ENCODE peak calls at places on chromosomes 16 and 17, in nine cellular contexts. H is psoas muscle, N is esophagus squamous epithelium, O is heart right ventricle, B is transverse colon, Y is lower lobe of right lung, T is endodermal cell, R is ascending aorta, W is uterus. U is an unnamed sample. For H3K4me1, H3K36me3 and H3K27me3, the result is how much of the 10 kb centered on the place peaks cover.

GRCh38 chr17:68184816-68185436 is 62.9 kb upstream of the AMZ2 start:
- DNase-seq in H (no peak), N (no peak), O (no peak), B (no peak), Y (no peak), T (peak), R (peak), W (no peak), U (no peak)

GRCh38 chr16:71726491-71727319 is 2.2 kb upstream of the PHLPP2 start:
- DNase-seq in H (no peak), N (no peak), O (no peak), B (no peak), Y (no peak), T (no peak), R (no peak), W (no peak), U (no peak)

GRCh38 chr16:46850619-46851555 is 19.9 kb upstream of the C16orf87 start:
- DNase-seq in H (no peak), N (no peak), O (no peak), B (peak), Y (no peak), T (no peak), R (no peak), W (no peak), U (no peak)

GRCh38 chr16:89749637-89750036 is 28.3 kb downstream of the ZNF276 start:
- DNase-seq in H (no peak), N (no peak), O (peak), B (peak), Y (peak), T (no peak), R (no peak), W (no peak), U (no peak)

GRCh38 chr17:17156511-17156910 is 49.6 kb downstream of the PLD6 start:
- DNase-seq in H (no peak), N (no peak), O (no peak), B (no peak), Y (no peak), T (no peak), R (no peak), W (no peak), U (no peak)

GRCh38 chr17:32331243-32332040 is 10.5 kb downstream of the C17orf75 start:
- DNase-seq in H (no peak), N (no peak), O (no peak), B (no peak), Y (no peak), T (no peak), R (no peak), W (no peak), U (no peak)

GRCh38 chr17:2347805-2348685 is 10.7 kb downstream of the SGSM2 start:
- DNase-seq in H (peak), N (no peak), O (no peak), B (peak), Y (peak), T (peak), R (no peak), W (no peak), U (no peak)

GRCh38 chr17:37714897-37715296 is 30.0 kb downstream of the HNF1B start:
- DNase-seq in H (no peak), N (no peak), O (no peak), B (no peak), Y (no peak), T (no peak), R (no peak), W (no peak), U (no peak)

GRCh38 chr16:75477680-75478473 is 13.4 kb upstream of the TMEM170A start:
- DNase-seq in H (no peak), N (no peak), O (no peak), B (no peak), Y (no peak), T (no peak), R (no peak), W (no peak), U (no peak)

GRCh38 chr17:72358465-72358864 is 237.6 kb downstream of the SOX9 start:
- DNase-seq in H (no peak), N (no peak), O (no peak), B (no peak), Y (no peak), T (no peak), R (no peak), W (no peak), U (no peak)

GRCh38 chr16:61887903-61888302 is 148.3 kb downstream of the CDH8 start:
- DNase-seq in H (no peak), N (no peak), O (peak), B (no peak), Y (no peak), T (peak), R (no peak), W (no peak), U (no peak)

GRCh38 chr17:60158751-60159478 is 9.1 kb downstream of the CA4 start:
- DNase-seq in H (no peak), N (no peak), O (no peak), B (no peak), Y (peak), T (peak), R (no peak), W (no peak), U (no peak)

GRCh38 chr16:371729-372521 is 1.6 kb upstream of the MRPL28 start:
- DNase-seq in H (no peak), N (no peak), O (no peak), B (no peak), Y (no peak), T (no peak), R (no peak), W (no peak), U (no peak)

GRCh38 chr17:18157354-18157985 is 26.2 kb upstream of the ALKBH5 start:
- DNase-seq in H (no peak), N (no peak), O (no peak), B (no peak), Y (no peak), T (no peak), R (no peak), W (no peak), U (no peak)

GRCh38 chr17:64036198-64036922 is 15.9 kb upstream of the ICAM2 start:
- DNase-seq in H (no peak), N (no peak), O (no peak), B (no peak), Y (no peak), T (peak), R (peak), W (no peak), U (no peak)

DNA sequence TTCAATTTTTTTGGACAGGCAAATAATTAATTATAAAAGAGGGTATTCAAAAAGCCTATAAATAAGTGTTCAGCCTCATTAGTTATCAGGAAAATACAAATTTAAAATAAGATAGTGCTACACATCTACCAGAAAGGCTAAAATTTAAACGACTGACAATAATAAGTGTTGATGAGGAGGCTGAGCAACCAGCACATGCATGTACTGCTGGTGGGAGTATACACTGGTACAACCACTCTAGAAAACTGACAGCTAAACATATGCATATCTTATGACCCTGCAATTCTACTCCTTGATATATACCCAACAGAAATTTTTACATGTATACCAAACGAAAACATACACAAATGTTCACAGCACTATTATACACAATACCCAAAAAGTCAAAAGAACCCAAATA is 27.1 kb downstream of the XPO6 start:
- DNase-seq in H (no peak), N (no peak), O (no peak), B (no peak), Y (no peak), T (no peak), R (no peak), W (no peak), U (no peak)
- H3K4me1 ChIP-seq in H (under half), N (half or more), O (half or more), B (under half), Y (half or more), T (under half), R (under half), W (under half), U (under half)

DNA sequence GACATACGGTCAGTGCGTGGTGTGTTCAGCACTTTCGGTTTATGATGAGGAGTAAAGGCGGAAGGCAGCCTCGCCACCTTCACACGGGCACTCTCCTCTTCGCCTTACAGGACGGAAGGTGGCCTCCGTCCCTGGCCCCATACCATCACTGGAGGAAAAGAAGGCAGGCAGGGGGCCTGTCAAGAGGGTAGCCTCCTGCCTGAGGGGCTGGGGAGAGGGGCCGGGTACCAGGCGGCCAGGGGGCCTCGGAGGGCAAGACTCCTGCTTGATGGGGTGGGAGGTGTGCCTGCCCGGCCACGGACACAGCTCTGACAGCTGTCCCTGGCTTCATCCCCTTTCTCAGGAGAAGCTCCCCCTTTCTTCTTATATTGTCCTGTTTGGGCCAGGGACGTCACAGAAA is 15.6 kb upstream of the SLC38A8 start:
- DNase-seq in H (no peak), N (no peak), O (no peak), B (no peak), Y (no peak), T (no peak), R (no peak), W (no peak), U (no peak)
- H3K36me3 ChIP-seq in H (under half), N (half or more), O (under half), B (under half), Y (half or more), T (half or more), R (half or more), W (under half), U (half or more)

GRCh38 chr17:39629494-39629880 is 2.7 kb downstream of the PPP1R1B start:
- DNase-seq in H (no peak), N (no peak), O (no peak), B (peak), Y (no peak), T (no peak), R (no peak), W (no peak), U (no peak)
- H3K27me3 ChIP-seq in H (under half), N (half or more), O (under half), B (under half), Y (under half), T (under half), R (under half), W (under half), U (under half)

GRCh38 chr17:41494524-41494923 is 4.8 kb upstream of the KRT36 start:
- DNase-seq in H (no peak), N (no peak), O (no peak), B (no peak), Y (peak), T (no peak), R (no peak), W (no peak), U (no peak)
- H3K4me1 ChIP-seq in H (under half), N (half or more), O (under half), B (under half), Y (under half), T (under half), R (under half), W (under half), U (under half)

GRCh38 chr16:87960851-87961250 is 9.6 kb downstream of the BANP start:
- DNase-seq in H (no peak), N (no peak), O (no peak), B (no peak), Y (no peak), T (peak), R (no peak), W (no peak), U (no peak)

GRCh38 chr16:87957296-87958069 is 6.2 kb downstream of the BANP start:
- DNase-seq in H (no peak), N (no peak), O (no peak), B (no peak), Y (no peak), T (peak), R (no peak), W (no peak), U (no peak)

GRCh38 chr16:87956771-87957279 is 5.6 kb downstream of the BANP start:
- DNase-seq in H (no peak), N (no peak), O (no peak), B (no peak), Y (no peak), T (peak), R (no peak), W (no peak), U (no peak)

GRCh38 chr16:87959391-87959968 is 8.2 kb downstream of the BANP start:
- DNase-seq in H (no peak), N (no peak), O (no peak), B (no peak), Y (no peak), T (peak), R (no peak), W (no peak), U (no peak)

DNA sequence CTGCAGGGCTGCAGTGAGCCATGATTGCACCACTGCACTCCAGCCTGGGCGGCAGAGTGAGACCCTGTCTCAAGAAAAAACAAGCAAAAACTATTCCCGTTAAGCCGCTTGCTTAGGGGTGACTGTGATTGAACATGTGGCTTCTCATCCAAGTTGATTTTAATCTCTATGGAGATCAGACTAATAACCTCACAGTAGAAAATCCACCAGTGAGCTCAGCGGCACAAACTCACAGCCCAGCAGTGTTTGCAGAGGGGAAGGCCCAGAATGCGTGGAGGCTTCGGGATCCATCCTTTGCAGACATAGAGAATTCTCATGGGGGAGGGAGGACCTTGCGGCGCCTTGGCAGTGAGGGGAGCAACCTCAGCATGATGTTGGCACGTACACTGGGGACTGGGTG is 7.4 kb downstream of the BANP start:
- DNase-seq in H (no peak), N (no peak), O (no peak), B (no peak), Y (no peak), T (peak), R (no peak), W (no peak), U (no peak)
- H3K36me3 ChIP-seq in H (under half), N (under half), O (under half), B (under half), Y (under half), T (under half), R (under half), W (under half), U (under half)

GRCh38 chr17:48639982-48640857 is 14.1 kb upstream of the HOXB9 start:
- DNase-seq in H (no peak), N (no peak), O (no peak), B (no peak), Y (no peak), T (peak), R (no peak), W (no peak), U (no peak)

GRCh38 chr17:48636177-48637018 is 10.2 kb upstream of the HOXB9 start:
- DNase-seq in H (peak), N (no peak), O (no peak), B (peak), Y (peak), T (peak), R (peak), W (peak), U (no peak)

GRCh38 chr17:48639136-48639535 is 13.0 kb upstream of the HOXB9 start:
- DNase-seq in H (no peak), N (no peak), O (no peak), B (peak), Y (no peak), T (peak), R (no peak), W (no peak), U (no peak)

GRCh38 chr17:48634446-48635208 is 8.5 kb upstream of the HOXB9 start:
- DNase-seq in H (no peak), N (no peak), O (no peak), B (peak), Y (no peak), T (peak), R (no peak), W (no peak), U (no peak)

GRCh38 chr17:48637323-48638260 is 11.4 kb upstream of the HOXB9 start:
- DNase-seq in H (no peak), N (no peak), O (no peak), B (no peak), Y (no peak), T (peak), R (no peak), W (no peak), U (no peak)
- H3K27me3 ChIP-seq in H (under half), N (half or more), O (half or more), B (half or more), Y (half or more), T (half or more), R (under half), W (half or more), U (under half)

DNA sequence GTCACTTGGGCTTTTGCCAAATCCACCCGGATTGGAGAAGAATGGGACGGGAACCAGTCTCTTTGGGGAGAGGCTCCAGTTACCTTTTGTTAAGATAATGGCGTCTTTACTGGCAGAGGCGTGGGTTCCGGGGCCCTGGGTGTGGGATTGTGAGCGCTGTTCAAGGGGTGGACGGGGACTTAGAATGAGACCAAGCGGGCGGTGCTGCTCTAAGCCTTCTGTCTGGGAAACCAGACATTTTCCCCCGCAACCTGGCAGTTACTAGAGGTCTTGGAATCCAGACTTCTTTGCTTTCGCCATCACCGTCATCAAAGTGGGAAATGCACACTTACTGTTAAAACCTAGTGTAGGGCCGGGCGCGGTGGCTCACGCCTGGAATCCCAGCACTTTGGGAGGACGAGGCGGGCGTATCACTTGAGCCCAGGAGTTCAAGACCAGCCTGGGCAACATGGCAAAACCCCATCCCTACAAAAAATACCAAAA is 706 bp downstream of the TEN1 start:
- DNase-seq in H (no peak), N (no peak), O (no peak), B (no peak), Y (no peak), T (no peak), R (peak), W (no peak), U (no peak)
- H3K4me1 ChIP-seq in H (under half), N (half or more), O (half or more), B (under half), Y (half or more), T (under half), R (under half), W (under half), U (under half)

DNA sequence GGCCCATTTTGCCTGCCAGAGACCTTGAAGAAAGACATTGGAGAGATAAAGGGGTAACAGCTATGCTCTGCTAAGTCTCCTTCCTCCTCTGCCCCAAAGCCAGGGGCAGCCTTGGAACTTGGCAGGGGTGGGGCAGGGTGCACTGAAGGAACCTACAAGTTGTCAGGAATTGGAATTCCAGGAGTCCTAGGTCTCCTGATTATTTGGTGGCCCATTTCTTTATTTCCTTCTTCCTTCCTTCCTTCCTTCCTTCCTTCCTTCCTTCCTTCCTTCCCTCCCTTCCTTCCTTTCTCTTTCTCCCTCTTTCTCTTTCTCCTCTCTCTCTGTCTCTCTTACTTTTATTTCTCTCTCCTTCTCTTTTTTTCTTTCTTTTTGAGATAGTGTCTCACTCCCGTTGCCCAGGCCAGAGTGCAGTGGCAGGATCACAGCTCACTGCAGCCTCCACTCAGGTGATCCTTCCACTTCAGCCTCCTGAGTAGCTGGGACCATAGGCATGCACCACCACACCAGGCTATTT is 8.5 kb upstream of the FZD2 start:
- DNase-seq in H (no peak), N (no peak), O (no peak), B (no peak), Y (no peak), T (no peak), R (no peak), W (no peak), U (no peak)
- H3K36me3 ChIP-seq in H (under half), N (under half), O (under half), B (under half), Y (under half), T (under half), R (under half), W (under half), U (under half)

DNA sequence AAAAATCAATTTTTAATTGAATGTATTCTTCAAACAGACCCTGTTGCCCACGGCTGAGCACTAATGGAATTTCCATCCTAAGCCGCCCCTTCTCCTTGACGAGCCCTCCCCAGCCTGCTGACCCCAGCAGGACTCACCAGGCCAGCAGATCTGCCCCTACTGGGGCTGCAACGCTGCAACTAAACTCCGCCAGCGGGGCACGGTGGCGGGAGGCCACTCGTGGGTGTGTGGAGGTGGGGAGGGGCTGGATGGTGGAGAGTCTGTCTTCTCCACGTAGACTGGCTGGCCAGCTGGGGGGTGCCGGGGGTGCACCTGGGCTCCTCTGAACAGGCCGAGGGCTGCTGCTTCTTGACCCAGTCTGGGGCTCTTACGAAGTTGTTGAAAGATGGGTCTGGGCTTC is 67.8 kb downstream of the ENGASE start:
- DNase-seq in H (no peak), N (no peak), O (no peak), B (no peak), Y (no peak), T (no peak), R (no peak), W (no peak), U (no peak)
- H3K27me3 ChIP-seq in H (under half), N (half or more), O (under half), B (under half), Y (half or more), T (under half), R (under half), W (under half), U (under half)

GRCh38 chr16:51820176-51820575 is 669.1 kb upstream of the SALL1 start:
- DNase-seq in H (no peak), N (no peak), O (no peak), B (no peak), Y (no peak), T (no peak), R (no peak), W (no peak), U (no peak)

GRCh38 chr16:51822471-51822870 is 671.4 kb upstream of the SALL1 start:
- DNase-seq in H (no peak), N (no peak), O (no peak), B (no peak), Y (no peak), T (no peak), R (no peak), W (no peak), U (no peak)

GRCh38 chr16:51821527-51821926 is 670.5 kb upstream of the SALL1 start:
- DNase-seq in H (no peak), N (no peak), O (no peak), B (no peak), Y (no peak), T (no peak), R (no peak), W (no peak), U (no peak)

GRCh38 chr16:51825740-51826139 is 674.7 kb upstream of the SALL1 start:
- DNase-seq in H (no peak), N (no peak), O (no peak), B (no peak), Y (no peak), T (no peak), R (no peak), W (no peak), U (no peak)
- H3K4me1 ChIP-seq in H (under half), N (under half), O (under half), B (under half), Y (under half), T (under half), R (under half), W (under half), U (under half)